ENCODE peak calls at places on chromosomes 13 and 19, in eight cellular contexts. R is GM23248; U is IMR-90; Z is stimulated activated CD4-positive, alpha-beta T cell treated with anti-CD3 and anti-CD28 coated beads, Interleukin-2, amount 100 ng/mL, for 48 hours; S is caudate nucleus; O is pancreas; D is Right ventricle myocardium superior; B is GM23338. F is an unnamed sample.

GRCh38 chr13:38421590-38422560 is 72.2 kb downstream of the UFM1 start:
- DNase-seq in R (peak), U (peak), Z (no peak), S (no peak), O (no peak), D (no peak), B (no peak), F (no peak)

GRCh38 chr19:41354343-41354974 is 737 bp upstream of the TGFB1 start:
- DNase-seq in R (no peak), U (no peak), Z (no peak), S (no peak), O (no peak), D (peak), B (no peak), F (no peak)

GRCh38 chr13:109652536-109652935 is 133.8 kb downstream of the IRS2 start:
- DNase-seq in R (no peak), U (peak), Z (no peak), S (no peak), O (no peak), D (no peak), B (no peak), F (no peak)

GRCh38 chr19:43901395-43902390 is 33.4 kb downstream of the ZNF45 start:
- DNase-seq in R (peak), U (peak), Z (peak), S (peak), O (peak), D (peak), B (peak), F (peak)

GRCh38 chr19:58581227-58582141 is 8.3 kb upstream of the MZF1 start:
- DNase-seq in R (peak), U (peak), Z (peak), S (no peak), O (peak), D (peak), B (peak), F (peak)

GRCh38 chr19:29836409-29836825 is 24.6 kb downstream of the CCNE1 start:
- DNase-seq in R (no peak), U (no peak), Z (no peak), S (no peak), O (no peak), D (no peak), B (no peak), F (no peak)

GRCh38 chr19:54444737-54445136 is 4.3 kb upstream of the LENG8 start:
- DNase-seq in R (no peak), U (no peak), Z (no peak), S (no peak), O (no peak), D (no peak), B (no peak), F (no peak)

GRCh38 chr19:5667751-5668271 is 12.5 kb downstream of the MICOS13 start:
- DNase-seq in R (no peak), U (no peak), Z (no peak), S (no peak), O (no peak), D (peak), B (peak), F (peak)

GRCh38 chr13:113917523-113918371 is 53.9 kb upstream of the GAS6 start:
- DNase-seq in R (no peak), U (no peak), Z (no peak), S (no peak), O (peak), D (no peak), B (no peak), F (no peak)

GRCh38 chr19:41774515-41774980 is 19.2 kb downstream of the CEACAM6 start:
- DNase-seq in R (no peak), U (no peak), Z (peak), S (no peak), O (no peak), D (no peak), B (no peak), F (no peak)

GRCh38 chr13:99731747-99732146 is 230.5 kb downstream of the TM9SF2 start:
- DNase-seq in R (no peak), U (no peak), Z (no peak), S (no peak), O (no peak), D (no peak), B (peak), F (peak)

GRCh38 chr19:53877361-53877766 is 4.6 kb upstream of the PRKCG start:
- DNase-seq in R (peak), U (no peak), Z (no peak), S (no peak), O (no peak), D (peak), B (peak), F (peak)